ENCODE peak calls at places on chromosomes 2 and 18, in four cellular contexts. K is bronchial epithelial cell, Q is ecto neural progenitor cell, Z is OCI-LY7. F is an unnamed sample.

GRCh38 chr2:218448934-218449333 is 30.0 kb downstream of the VIL1 start:
- DNase-seq in K (peak; percentile 68), Q (no peak), Z (no peak), F (no peak)

GRCh38 chr18:45482286-45482685 is 133.0 kb upstream of the SLC14A2 start:
- DNase-seq in K (peak; percentile 15), Q (no peak), Z (no peak), F (no peak)

GRCh38 chr2:240499309-240500301 is 58.2 kb downstream of the ANKMY1 start:
- DNase-seq in K (no peak), Q (no peak), Z (no peak), F (no peak)

GRCh38 chr2:31297751-31298150 is 63.8 kb downstream of the EHD3 start:
- DNase-seq in K (peak; percentile 86), Q (no peak), Z (peak; percentile 29), F (no peak)

GRCh38 chr2:122885436-122885835 is 1130.0 kb downstream of the TSN start:
- DNase-seq in K (peak; percentile 50), Q (no peak), Z (no peak), F (no peak)

GRCh38 chr2:7963787-7964186 is 718.1 kb upstream of the ID2 start:
- DNase-seq in K (peak; percentile 20), Q (no peak), Z (no peak), F (no peak)

GRCh38 chr2:53438056-53438455 is 329.5 kb upstream of the CHAC2 start:
- DNase-seq in K (no peak), Q (no peak), Z (no peak), F (no peak)

GRCh38 chr2:101754613-101755012 is 57.1 kb downstream of the MAP4K4 start:
- DNase-seq in K (peak; percentile 69), Q (no peak), Z (no peak), F (no peak)

GRCh38 chr2:119352357-119352756 is 14.3 kb downstream of the C2orf76 start:
- DNase-seq in K (peak; percentile 56), Q (no peak), Z (peak; percentile 97), F (no peak)

GRCh38 chr2:143558665-143559064 is 429.4 kb downstream of the ARHGAP15 start:
- DNase-seq in K (peak; percentile 82), Q (no peak), Z (no peak), F (no peak)

GRCh38 chr2:18149660-18150246 is 271.3 kb downstream of the KCNS3 start:
- DNase-seq in K (peak; percentile 64), Q (no peak), Z (peak; percentile 64), F (peak; percentile 38)

GRCh38 chr2:152755029-152755428 is 36.6 kb downstream of the ARL6IP6 start:
- DNase-seq in K (peak; percentile 7), Q (peak; percentile 58), Z (no peak), F (peak; percentile 20)

GRCh38 chr18:12839526-12840196 is 44.4 kb downstream of the PTPN2 start:
- DNase-seq in K (peak; percentile 58), Q (no peak), Z (peak; percentile 42), F (no peak)

GRCh38 chr2:220143336-220143735 is 515.9 kb downstream of the SLC4A3 start:
- DNase-seq in K (peak; percentile 89), Q (no peak), Z (no peak), F (no peak)

GRCh38 chr2:115303-115702 is 69.0 kb upstream of the FAM110C start:
- DNase-seq in K (peak; percentile 76), Q (no peak), Z (no peak), F (peak; percentile 49)

GRCh38 chr2:91442246-91442905 is 2750.9 kb downstream of the RPIA start:
- DNase-seq in K (no peak), Q (peak; percentile 43), Z (no peak), F (no peak)

GRCh38 chr2:231479455-231479854 is 15.2 kb upstream of the NCL start:
- DNase-seq in K (no peak), Q (no peak), Z (no peak), F (no peak)

GRCh38 chr2:61165946-61166345 is 4.0 kb downstream of the C2orf74 start:
- DNase-seq in K (no peak), Q (no peak), Z (no peak), F (no peak)

GRCh38 chr2:173631123-173631450 is 276.4 kb downstream of the CDCA7 start:
- DNase-seq in K (no peak), Q (no peak), Z (no peak), F (no peak)

GRCh38 chr2:1010373-1011017 is 59.8 kb downstream of the SNTG2 start:
- DNase-seq in K (no peak), Q (no peak), Z (no peak), F (no peak)

GRCh38 chr2:20424300-20425290 is 22.3 kb upstream of the RHOB start:
- DNase-seq in K (no peak), Q (no peak), Z (peak; percentile 70), F (no peak)

GRCh38 chr2:188280811-188281222 is 10.9 kb upstream of the GULP1 start:
- DNase-seq in K (no peak), Q (no peak), Z (no peak), F (no peak)

GRCh38 chr2:192292478-192292877 is 97.7 kb upstream of the TMEFF2 start:
- DNase-seq in K (no peak), Q (no peak), Z (no peak), F (no peak)

GRCh38 chr2:191927319-191927867 is 80.5 kb upstream of the CAVIN2 start:
- DNase-seq in K (peak; percentile 87), Q (no peak), Z (no peak), F (peak; percentile 36)

GRCh38 chr18:45874501-45875184 is 49.2 kb downstream of the SIGLEC15 start:
- DNase-seq in K (no peak), Q (no peak), Z (peak; percentile 44), F (no peak)

GRCh38 chr2:17550907-17551306 is 10.4 kb downstream of the VSNL1 start:
- DNase-seq in K (no peak), Q (no peak), Z (no peak), F (no peak)

GRCh38 chr2:136049991-136050573 is 64.7 kb upstream of the DARS1 start:
- DNase-seq in K (no peak), Q (no peak), Z (no peak), F (no peak)

GRCh38 chr2:186868344-186868743 is 19.4 kb upstream of the ZSWIM2 start:
- DNase-seq in K (no peak), Q (no peak), Z (no peak), F (no peak)

GRCh38 chr2:191710411-191710900 is 32.5 kb downstream of the NABP1 start:
- DNase-seq in K (no peak), Q (no peak), Z (no peak), F (no peak)

GRCh38 chr2:182144780-182145170 is 159.1 kb downstream of the PPP1R1C start:
- DNase-seq in K (no peak), Q (no peak), Z (no peak), F (no peak)

GRCh38 chr2:20439503-20439902 is 7.4 kb upstream of the RHOB start:
- DNase-seq in K (no peak), Q (no peak), Z (no peak), F (no peak)

F was measured in NT2/D1.